ENCODE peak calls at places on chromosomes 7 and 10, in nine cellular contexts. P is A549, F is psoas muscle, S is right lobe of liver, X is fibroblast of lung, E is cardiac muscle cell, G is astrocyte, Y is thyroid gland, R is ovary. L is an unnamed sample. For H3K4me1, the result is how much of the 10 kb centered on the place peaks cover.

GRCh38 chr7:68440870-68441269 is 1157.4 kb upstream of the AUTS2 start:
- DNase-seq in Y (no peak), P (no peak), E (peak), S (no peak), F (no peak), X (no peak), R (no peak), G (no peak), L (no peak)

GRCh38 chr10:78672898-78673297 is 395.9 kb upstream of the ZMIZ1 start:
- DNase-seq in G (peak), E (no peak), F (no peak), X (peak), R (no peak), P (no peak), S (no peak), Y (no peak), L (no peak)

GRCh38 chr7:30596043-30596641 is 1.5 kb downstream of the GARS1 start:
- DNase-seq in G (no peak), F (no peak), R (no peak), Y (no peak), E (peak), X (peak), S (no peak), P (peak), L (no peak)

GRCh38 chr7:134618756-134619530 is 27.7 kb upstream of the BPGM start:
- DNase-seq in E (peak), X (peak), R (no peak), G (peak), Y (no peak), S (no peak), F (no peak), P (no peak), L (no peak)

GRCh38 chr10:118394557-118395194 is 52.6 kb upstream of the FAM204A start:
- DNase-seq in G (no peak), Y (no peak), P (no peak), E (no peak), S (no peak), X (no peak), R (no peak), F (no peak), L (no peak)

GRCh38 chr7:74007260-74007567 is 20.8 kb upstream of the ELN start:
- DNase-seq in X (no peak), S (no peak), G (no peak), F (no peak), P (no peak), R (no peak), Y (no peak), E (no peak), L (no peak)

GRCh38 chr10:92829042-92829785 is 19.1 kb upstream of the EXOC6 start:
- DNase-seq in X (no peak), F (no peak), P (no peak), Y (no peak), R (no peak), G (no peak), E (no peak), S (no peak), L (peak)

GRCh38 chr10:37640301-37640700 is 217.1 kb downstream of the ZNF248 start:
- DNase-seq in R (no peak), G (no peak), Y (no peak), P (no peak), E (no peak), X (no peak), F (no peak), S (no peak), L (no peak)

GRCh38 chr7:55964261-55964801 is at the start of gene NIPSNAP2:
- DNase-seq in G (no peak), Y (peak), E (peak), S (no peak), X (peak), R (peak), F (peak), P (peak), L (peak)

GRCh38 chr10:69425513-69426298 is 9.0 kb upstream of the TACR2 start:
- DNase-seq in P (no peak), F (no peak), E (no peak), G (no peak), X (no peak), Y (no peak), R (no peak), S (no peak), L (no peak)

GRCh38 chr10:11742779-11743298 is 657 bp downstream of the ECHDC3 start:
- DNase-seq in R (peak), E (peak), P (no peak), G (no peak), S (peak), X (peak), F (peak), Y (peak), L (no peak)

GRCh38 chr7:68133045-68133444 is 1136.4 kb downstream of the TYW1 start:
- DNase-seq in Y (no peak), S (no peak), R (no peak), G (no peak), E (no peak), X (no peak), F (no peak), P (no peak), L (peak)

GRCh38 chr7:91355680-91356435 is 91.6 kb downstream of the FZD1 start:
- DNase-seq in E (no peak), G (no peak), X (no peak), P (no peak), F (no peak), Y (no peak), S (no peak), R (no peak), L (no peak)

GRCh38 chr10:114885430-114885829 is 52.6 kb upstream of the TRUB1 start:
- DNase-seq in F (no peak), Y (no peak), G (no peak), P (no peak), S (no peak), E (no peak), R (no peak), X (no peak), L (no peak)

GRCh38 chr7:130917669-130918128 is 183.7 kb upstream of the KLF14 start:
- DNase-seq in X (peak), S (no peak), G (no peak), R (no peak), F (no peak), Y (no peak), P (no peak), E (no peak), L (no peak)
- H3K4me1 ChIP-seq in X (half or more), S (under half), G (half or more), R (under half), F (half or more), Y (half or more), P (half or more), E (under half), L (half or more)

GRCh38 chr10:3772349-3773222 is 12.4 kb downstream of the KLF6 start:
- DNase-seq in R (no peak), P (no peak), F (peak), S (no peak), Y (no peak), X (no peak), E (no peak), G (no peak), L (no peak)

GRCh38 chr10:3773465-3774017 is 11.5 kb downstream of the KLF6 start:
- DNase-seq in E (no peak), R (no peak), X (peak), Y (no peak), F (no peak), P (no peak), G (peak), S (no peak), L (no peak)

GRCh38 chr10:3774814-3775670 is 10.0 kb downstream of the KLF6 start:
- DNase-seq in F (peak), S (no peak), Y (no peak), E (peak), R (no peak), P (no peak), X (peak), G (peak), L (no peak)

GRCh38 chr10:3775671-3776551 is 9.1 kb downstream of the KLF6 start:
- DNase-seq in S (peak), P (no peak), G (peak), R (no peak), X (peak), E (peak), F (peak), Y (peak), L (peak)

GRCh38 chr10:3774018-3774813 is 10.8 kb downstream of the KLF6 start:
- DNase-seq in R (no peak), G (peak), X (peak), E (peak), S (no peak), P (no peak), Y (no peak), F (peak), L (no peak)
- H3K27ac ChIP-seq in R (no peak), G (no peak), X (no peak), E (no peak), S (no peak), P (no peak), Y (no peak), F (peak), L (no peak)

DNA sequence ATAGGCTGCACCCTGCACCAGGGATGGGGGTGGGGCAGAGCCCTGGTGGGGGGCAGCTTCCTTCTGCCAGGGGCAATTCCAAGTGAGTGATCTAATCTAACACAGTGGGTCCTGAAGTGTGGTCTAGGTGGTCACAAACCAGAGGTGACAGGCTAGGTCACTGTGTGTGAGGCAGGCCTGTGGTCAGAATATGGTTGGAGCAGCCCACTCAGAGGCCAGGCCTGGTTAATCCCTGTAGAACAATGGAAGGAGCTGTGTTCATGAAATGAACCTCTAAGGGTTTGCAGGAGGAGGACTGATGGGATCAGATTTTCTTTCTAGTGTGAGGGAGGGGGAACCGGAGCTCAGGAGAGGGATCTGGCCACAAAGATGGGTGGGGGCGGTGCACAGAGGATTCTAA is 10.0 kb upstream of the TSPAN14 start:
- DNase-seq in F (no peak), S (no peak), G (no peak), E (no peak), R (no peak), Y (no peak), X (no peak), P (no peak), L (no peak)
- TF ChIP-seq CTCF in F (no peak), S (no peak), G (no peak), E (no peak), R (no peak), Y (no peak), X (no peak), P (no peak), L (no peak)

GRCh38 chr10:95496951-95497350 is 64.2 kb downstream of the SORBS1 start:
- DNase-seq in S (no peak), X (no peak), E (no peak), F (no peak), Y (no peak), R (no peak), P (no peak), G (no peak), L (no peak)
- H3K4me1 ChIP-seq in S (under half), X (under half), E (under half), F (under half), Y (under half), R (under half), P (under half), G (under half), L (under half)

DNA sequence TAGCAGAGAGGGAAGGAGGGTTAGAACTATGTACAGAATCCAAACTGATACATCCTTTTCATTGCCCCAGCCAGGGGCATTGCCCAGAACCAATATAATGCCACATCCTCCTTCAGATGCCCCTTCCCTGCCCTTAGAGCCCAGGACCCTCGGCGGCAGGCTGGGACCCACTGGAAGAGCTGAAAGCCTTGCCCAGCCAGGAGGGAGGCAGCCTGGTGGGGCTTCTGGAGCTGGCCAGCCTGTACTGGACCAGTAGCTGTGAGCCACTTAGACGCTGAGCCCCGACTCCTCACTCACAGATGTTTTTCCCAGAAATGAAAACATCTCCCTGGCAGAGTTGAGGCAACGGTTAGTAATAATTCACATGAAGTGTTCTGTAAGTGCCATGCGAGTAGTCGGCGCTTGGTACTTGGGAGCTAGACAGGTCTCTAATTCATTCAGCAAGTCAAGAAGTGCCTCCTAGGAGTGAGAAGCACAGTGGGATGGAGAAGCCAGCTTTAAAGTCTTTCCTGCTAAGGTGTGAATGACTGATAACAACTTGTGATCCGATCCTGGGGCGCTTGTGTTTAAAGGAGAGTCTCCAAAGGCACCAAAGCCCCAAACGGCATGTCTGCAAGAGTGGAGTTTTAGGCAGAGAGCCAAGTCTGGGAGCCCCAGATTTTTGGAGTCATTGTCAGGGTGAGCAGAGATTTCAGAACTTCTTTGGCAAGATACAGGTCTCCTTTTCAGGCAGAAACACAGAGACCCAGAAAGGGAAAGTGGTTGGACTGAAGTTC is 9.8 kb downstream of the VSIR start:
- DNase-seq in R (no peak), E (no peak), P (no peak), S (no peak), X (peak), Y (no peak), G (no peak), F (no peak), L (no peak)
- H3K27ac ChIP-seq in R (no peak), E (no peak), P (peak), S (no peak), X (no peak), Y (no peak), G (no peak), F (no peak), L (peak)

DNA sequence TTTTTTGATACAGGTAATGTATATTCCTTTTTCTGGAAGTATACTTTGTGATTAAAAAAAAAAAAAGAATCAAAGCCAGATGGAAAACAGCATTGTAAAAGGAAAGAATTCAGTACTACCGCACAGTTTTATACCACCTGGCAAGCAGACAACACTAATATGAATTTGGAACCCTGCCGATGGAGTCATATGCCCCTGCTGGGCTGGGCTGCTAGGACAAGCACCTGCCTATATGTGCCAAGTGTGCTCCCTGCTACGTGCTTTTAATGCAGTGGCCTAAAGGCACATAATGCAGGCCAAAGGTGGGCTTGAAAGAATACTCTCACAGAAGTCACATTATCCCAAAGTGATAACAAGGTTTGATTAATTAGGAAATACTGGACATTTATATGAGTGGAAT is 29.8 kb upstream of the WAC start:
- DNase-seq in Y (peak), E (no peak), P (no peak), R (no peak), X (no peak), F (no peak), S (no peak), G (no peak), L (no peak)
- TF ChIP-seq CTCF in Y (no peak), E (no peak), P (no peak), R (no peak), X (no peak), F (no peak), S (no peak), G (no peak), L (no peak)

DNA sequence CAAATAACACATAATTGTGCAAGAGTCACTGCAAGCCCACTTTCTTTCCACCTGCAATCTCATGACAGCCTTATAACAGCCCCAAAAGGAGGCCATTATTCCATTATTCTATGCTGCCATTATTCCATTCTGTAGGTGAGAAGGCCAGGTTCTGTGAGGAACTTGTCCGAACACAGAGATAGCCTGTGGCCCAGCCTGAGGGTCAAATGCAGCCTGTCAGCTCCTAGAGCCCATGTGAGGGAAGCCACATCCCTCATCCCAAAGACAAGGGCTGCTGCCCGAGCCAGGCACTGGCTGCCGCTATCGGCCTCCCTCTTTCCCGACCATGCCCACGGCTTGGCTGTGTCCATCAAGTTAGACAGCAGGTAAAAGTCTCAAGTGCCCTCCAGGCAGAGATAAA is 24.1 kb upstream of the C10orf71 start:
- DNase-seq in G (no peak), X (no peak), S (no peak), R (no peak), E (no peak), F (no peak), P (no peak), Y (no peak), L (no peak)
- H3K4me1 ChIP-seq in G (under half), X (under half), S (under half), R (under half), E (under half), F (half or more), P (under half), Y (under half), L (under half)

DNA sequence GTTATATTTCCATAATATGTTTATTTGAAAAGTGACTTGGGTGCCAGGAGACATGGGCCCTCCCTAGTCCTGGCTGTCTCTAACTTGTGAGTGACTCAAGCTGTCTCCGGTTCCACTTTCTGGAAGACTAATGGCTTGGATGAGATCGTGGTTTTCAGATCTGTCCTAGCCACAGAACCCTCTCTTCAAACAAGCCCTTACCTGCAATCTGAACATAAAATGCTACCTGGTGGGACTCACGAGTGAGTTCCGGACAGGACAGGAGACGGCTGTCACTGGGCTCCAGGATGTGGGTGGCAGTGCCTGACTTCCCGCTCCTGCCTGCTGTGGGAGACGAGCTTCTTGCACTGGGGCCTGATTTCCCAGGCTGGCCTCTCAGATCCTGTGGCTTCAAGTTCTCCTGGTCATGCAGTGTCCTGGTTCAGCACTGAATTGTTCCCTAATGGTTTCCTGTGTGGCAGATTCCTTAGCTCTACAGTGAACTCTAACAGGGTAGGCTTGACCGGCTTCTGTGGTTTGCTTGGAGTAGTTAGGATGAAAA is 26.0 kb upstream of the PFKFB3 start:
- DNase-seq in Y (no peak), F (no peak), X (no peak), R (no peak), S (no peak), P (no peak), E (no peak), G (no peak), L (no peak)
- H3K27ac ChIP-seq in Y (no peak), F (peak), X (no peak), R (no peak), S (no peak), P (no peak), E (peak), G (no peak), L (no peak)

GRCh38 chr10:132986076-132986475 is 43.7 kb upstream of the CFAP46 start:
- DNase-seq in R (no peak), E (no peak), F (peak), P (no peak), X (no peak), Y (no peak), G (no peak), S (no peak), L (no peak)
- TF ChIP-seq CTCF in R (no peak), E (no peak), F (no peak), P (no peak), X (no peak), Y (no peak), G (no peak), S (no peak), L (no peak)

GRCh38 chr10:103621778-103622115 is 128.2 kb downstream of the NEURL1 start:
- DNase-seq in G (no peak), X (no peak), R (no peak), P (no peak), Y (no peak), S (no peak), F (no peak), E (no peak), L (no peak)
- H3K4me1 ChIP-seq in G (under half), X (under half), R (under half), P (under half), Y (under half), S (under half), F (half or more), E (under half), L (under half)

L was measured in adrenal gland.